ENCODE peak calls at places on chromosomes 3 and 15, in four cellular contexts. V, D, B and G are unnamed samples.

GRCh38 chr3:148042663-148043445 is 633.7 kb downstream of the ZIC1 start:
- DNase-seq in V (no peak), D (no peak), B (no peak), G (no peak)

GRCh38 chr3:187014417-187014864 is 84.1 kb downstream of the ST6GAL1 start:
- DNase-seq in V (no peak), D (no peak), B (peak), G (no peak)

GRCh38 chr3:160287666-160288065 is 62.4 kb downstream of the C3orf80 start:
- DNase-seq in V (no peak), D (no peak), B (no peak), G (no peak)

GRCh38 chr3:45776611-45777010 is 19.7 kb downstream of the SLC6A20 start:
- DNase-seq in V (no peak), D (no peak), B (peak), G (no peak)

GRCh38 chr3:158659454-158660237 is 12.8 kb downstream of the LXN start:
- DNase-seq in V (peak), D (peak), B (peak), G (peak)

GRCh38 chr3:169478566-169479313 is 184.8 kb downstream of the MECOM start:
- DNase-seq in V (no peak), D (no peak), B (no peak), G (no peak)

GRCh38 chr3:163811996-163812395 is 1266.3 kb downstream of the SI start:
- DNase-seq in V (no peak), D (no peak), B (no peak), G (no peak)

GRCh38 chr3:4722103-4722502 is 229.0 kb downstream of the ITPR1 start:
- DNase-seq in V (peak), D (peak), B (peak), G (peak)

GRCh38 chr3:14770591-14770990 is 48.2 kb upstream of the FGD5 start:
- DNase-seq in V (no peak), D (no peak), B (no peak), G (no peak)

GRCh38 chr3:27729748-27730611 is 7.9 kb upstream of the EOMES start:
- DNase-seq in V (no peak), D (no peak), B (no peak), G (no peak)

GRCh38 chr3:169847896-169848295 is 21.8 kb downstream of the LRRC31 start:
- DNase-seq in V (no peak), D (no peak), B (no peak), G (no peak)

GRCh38 chr15:38893920-38894259 is 329.3 kb upstream of the RASGRP1 start:
- DNase-seq in V (no peak), D (no peak), B (no peak), G (no peak)

GRCh38 chr3:142931222-142931621 is 32.3 kb downstream of the PAQR9 start:
- DNase-seq in V (no peak), D (no peak), B (no peak), G (no peak)

GRCh38 chr3:179036226-179036625 is 35.4 kb downstream of the ZMAT3 start:
- DNase-seq in V (no peak), D (no peak), B (no peak), G (no peak)

GRCh38 chr3:2544212-2544611 is 445.5 kb downstream of the CNTN4 start:
- DNase-seq in V (no peak), D (no peak), B (no peak), G (no peak)

GRCh38 chr15:76062282-76062681 is 2.5 kb downstream of the TMEM266 start:
- DNase-seq in V (no peak), D (no peak), B (no peak), G (no peak)
- TF ChIP-seq POLR2A in V (no peak), D (no peak), B (no peak), G (no peak)

GRCh38 chr3:71581981-71582611 is 1.4 kb downstream of the FOXP1 start:
- DNase-seq in V (no peak), D (peak), B (peak), G (peak)

GRCh38 chr3:71582612-71583568 is 638 bp downstream of the FOXP1 start:
- DNase-seq in V (no peak), D (peak), B (peak), G (peak)

GRCh38 chr3:71585126-71585525 is 1.6 kb upstream of the FOXP1 start:
- DNase-seq in V (no peak), D (peak), B (no peak), G (no peak)

GRCh38 chr3:71584216-71585061 is 911 bp upstream of the FOXP1 start:
- DNase-seq in V (no peak), D (peak), B (peak), G (peak)

DNA sequence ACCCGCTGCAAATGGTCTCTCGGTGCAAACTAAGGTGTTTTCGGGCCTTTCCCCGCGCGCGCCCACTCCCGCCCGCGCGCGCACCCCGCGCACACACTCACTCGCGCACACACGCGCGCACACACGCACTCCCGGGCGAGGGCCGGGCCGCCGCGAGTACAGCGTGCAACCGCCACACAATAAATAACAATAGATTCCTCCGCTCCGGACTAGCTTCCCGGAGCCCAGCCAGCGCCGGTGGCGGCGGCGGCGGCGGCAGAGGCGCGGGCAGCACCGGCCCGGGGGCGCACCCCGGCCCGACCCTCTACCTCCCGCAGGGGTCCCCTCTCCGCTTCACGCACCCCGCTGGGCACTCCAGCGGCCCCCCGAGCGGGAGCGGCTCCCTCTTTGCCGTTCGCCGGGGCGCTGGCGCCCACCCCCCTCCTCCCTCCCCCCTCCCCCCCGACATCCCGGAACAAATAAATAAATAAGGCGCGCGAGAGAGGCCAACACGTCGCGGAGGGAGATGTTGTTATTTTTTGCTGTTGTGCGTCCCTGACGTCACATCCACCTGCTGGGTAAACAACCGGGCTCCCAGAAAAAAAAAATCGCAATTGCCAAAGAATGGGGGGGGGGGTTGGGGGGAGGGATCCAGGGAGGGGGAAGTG is at the start of gene FOXP1:
- DNase-seq in V (peak), D (peak), B (peak), G (peak)
- TF ChIP-seq POLR2A in V (no peak), D (no peak), B (peak), G (peak)

GRCh38 chr15:67087507-67088172 is 22.2 kb downstream of the SMAD3 start:
- DNase-seq in V (no peak), D (no peak), B (no peak), G (no peak)

GRCh38 chr15:67091073-67091965 is 25.9 kb downstream of the SMAD3 start:
- DNase-seq in V (peak), D (peak), B (peak), G (peak)

GRCh38 chr15:67090297-67091072 is 25.1 kb downstream of the SMAD3 start:
- DNase-seq in V (no peak), D (no peak), B (no peak), G (no peak)

GRCh38 chr15:67091966-67092677 is 26.7 kb downstream of the SMAD3 start:
- DNase-seq in V (no peak), D (no peak), B (no peak), G (no peak)

GRCh38 chr15:67089218-67090193 is 24.1 kb downstream of the SMAD3 start:
- DNase-seq in V (no peak), D (no peak), B (no peak), G (no peak)
- TF ChIP-seq POLR2A in V (no peak), D (no peak), B (no peak), G (no peak)

GRCh38 chr3:151765685-151766084 is 32.0 kb downstream of the AADACL2 start:
- DNase-seq in V (no peak), D (no peak), B (no peak), G (no peak)
- TF ChIP-seq POLR2A in V (no peak), D (no peak), B (no peak), G (no peak)